ENCODE peak calls at places on chromosomes 6 and 20, in six cellular contexts. Z is astrocyte of the hippocampus; M is mucosa of gallbladder; U is omental fat pad; W is amygdala; K is stimulated activated CD4-positive, alpha-beta T cell treated with anti-CD3 and anti-CD28 coated beads, TNF-alpha, amount 100 ng/mL, for 48 hours. X is an unnamed sample.

GRCh38 chr6:166588691-166589333 is 2.3 kb upstream of the RAMACL start:
- DNase-seq in Z (peak; percentile 80), M (no peak), U (no peak), W (no peak), K (no peak), X (no peak)

GRCh38 chr20:49447364-49447763 is 35.1 kb downstream of the KCNB1 start:
- DNase-seq in Z (no peak), M (no peak), U (no peak), W (no peak), K (no peak), X (no peak)

GRCh38 chr6:71333700-71334099 is 45.1 kb downstream of the OGFRL1 start:
- DNase-seq in Z (peak; percentile 85), M (no peak), U (no peak), W (no peak), K (no peak), X (no peak)

GRCh38 chr6:133833905-133834304 is 55.0 kb upstream of the TCF21 start:
- DNase-seq in Z (peak; percentile 3), M (no peak), U (no peak), W (no peak), K (no peak), X (no peak)

GRCh38 chr20:46694484-46694883 is 5.2 kb upstream of the TP53RK start:
- DNase-seq in Z (no peak), M (no peak), U (no peak), W (no peak), K (no peak), X (no peak)

GRCh38 chr20:50321797-50322480 is 131.3 kb downstream of the CEBPB start:
- DNase-seq in Z (peak; percentile 83), M (no peak), U (no peak), W (no peak), K (no peak), X (no peak)

GRCh38 chr6:33019358-33019757 is 10.0 kb upstream of the HLA-DOA start:
- DNase-seq in Z (no peak), M (no peak), U (no peak), W (no peak), K (no peak), X (no peak)

GRCh38 chr6:34391023-34391485 is 1.4 kb downstream of the NUDT3 start:
- DNase-seq in Z (peak; percentile 78), M (peak; percentile 31), U (no peak), W (no peak), K (no peak), X (no peak)

GRCh38 chr6:36906539-36906938 is 20.8 kb downstream of the C6orf89 start:
- DNase-seq in Z (peak; percentile 51), M (peak; percentile 88), U (no peak), W (no peak), K (no peak), X (no peak)

GRCh38 chr6:144477841-144478240 is 192.7 kb downstream of the UTRN start:
- DNase-seq in Z (no peak), M (no peak), U (no peak), W (no peak), K (no peak), X (no peak)

GRCh38 chr6:154408906-154409500 is 52.4 kb upstream of the IPCEF1 start:
- DNase-seq in Z (peak; percentile 66), M (no peak), U (no peak), W (no peak), K (no peak), X (no peak)

GRCh38 chr6:135217663-135218062 is 36.6 kb downstream of the MYB start:
- DNase-seq in Z (no peak), M (no peak), U (no peak), W (no peak), K (no peak), X (no peak)

GRCh38 chr20:44780226-44780625 is 30.1 kb downstream of the RIMS4 start:
- DNase-seq in Z (peak; percentile 84), M (peak; percentile 41), U (no peak), W (no peak), K (no peak), X (peak; percentile 25)

GRCh38 chr6:33008944-33009861 is at the start of gene HLA-DOA:
- DNase-seq in Z (peak; percentile 67), M (no peak), U (no peak), W (no peak), K (no peak), X (peak; percentile 58)

GRCh38 chr20:25136643-25137559 is 55.0 kb upstream of the VSX1 start:
- DNase-seq in Z (peak; percentile 98), M (peak; percentile 63), U (no peak), W (peak; percentile 69), K (no peak), X (no peak)

GRCh38 chr6:87210979-87211378 is 55.6 kb downstream of the ZNF292 start:
- DNase-seq in Z (no peak), M (no peak), U (no peak), W (no peak), K (peak; percentile 24), X (peak; percentile 56)

GRCh38 chr20:38338849-38339520 is 7.3 kb upstream of the LBP start:
- DNase-seq in Z (peak; percentile 31), M (no peak), U (no peak), W (no peak), K (no peak), X (no peak)

GRCh38 chr6:132132911-132133639 is 181.9 kb upstream of the CCN2 start:
- DNase-seq in Z (peak; percentile 60), M (no peak), U (no peak), W (no peak), K (no peak), X (no peak)

GRCh38 chr6:164396071-164397047 is 913.0 kb downstream of the C6orf118 start:
- DNase-seq in Z (peak; percentile 39), M (no peak), U (no peak), W (peak; percentile 32), K (no peak), X (no peak)

GRCh38 chr20:45311589-45312211 is 3.6 kb upstream of the MATN4 start:
- DNase-seq in Z (peak; percentile 67), M (peak; percentile 32), U (peak; percentile 30), W (peak; percentile 13), K (peak; percentile 55), X (peak; percentile 69)

GRCh38 chr6:1015819-1016218 is 296.1 kb upstream of the FOXQ1 start:
- DNase-seq in Z (peak; percentile 5), M (no peak), U (no peak), W (no peak), K (no peak), X (no peak)

GRCh38 chr6:140090871-140091270 is 716.4 kb upstream of the CITED2 start:
- DNase-seq in Z (no peak), M (no peak), U (no peak), W (no peak), K (no peak), X (no peak)

GRCh38 chr20:2708073-2708415 is 15.5 kb downstream of the EBF4 start:
- DNase-seq in Z (no peak), M (peak; percentile 4), U (no peak), W (no peak), K (no peak), X (no peak)

GRCh38 chr20:24502184-24502583 is 32.8 kb downstream of the SYNDIG1 start:
- DNase-seq in Z (peak; percentile 54), M (peak; percentile 65), U (no peak), W (peak; percentile 32), K (no peak), X (no peak)

GRCh38 chr6:105733556-105734162 is 330.8 kb upstream of the PREP start:
- DNase-seq in Z (peak; percentile 59), M (no peak), U (no peak), W (no peak), K (no peak), X (no peak)

GRCh38 chr6:2132416-2132815 is 113.0 kb downstream of the GMDS start:
- DNase-seq in Z (peak; percentile 36), M (no peak), U (no peak), W (no peak), K (no peak), X (no peak)

GRCh38 chr6:73631849-73632248 is 21.9 kb downstream of the SLC17A5 start:
- DNase-seq in Z (no peak), M (no peak), U (no peak), W (no peak), K (no peak), X (no peak)

X was measured in stimulated activated naive CD8-positive, alpha-beta T cell treated with anti-CD3 and anti-CD28 coated beads, Interleukin-15, amount 100 ng/mL, for 72 hours.